ENCODE peak calls at places on chromosomes 1 and 21, in seven cellular contexts. One of them, this sample, is unnamed.

GRCh38 chr21:38853421-38853919 is 47.7 kb downstream of the ETS2 start:
- DNase-seq in H1: no peak
- DNase-seq in HCT116: peak; percentile 64
- DNase-seq in GM12878: no peak
- DNase-seq in K562: no peak
- DNase-seq in SK-N-SH: no peak
- DNase-seq in HepG2: peak; percentile 30
- DNase-seq in this sample: peak; percentile 55

GRCh38 chr1:12446593-12446992 is 171.4 kb downstream of the DHRS3 start:
- DNase-seq in H1: no peak
- DNase-seq in HCT116: no peak
- DNase-seq in GM12878: no peak
- DNase-seq in K562: no peak
- DNase-seq in SK-N-SH: no peak
- DNase-seq in HepG2: no peak
- DNase-seq in this sample: no peak

GRCh38 chr1:115665319-115665718 is 23.5 kb downstream of the VANGL1 start:
- DNase-seq in H1: no peak
- DNase-seq in HCT116: no peak
- DNase-seq in GM12878: no peak
- DNase-seq in K562: no peak
- DNase-seq in SK-N-SH: no peak
- DNase-seq in HepG2: no peak
- DNase-seq in this sample: no peak

GRCh38 chr1:203271018-203271743 is 34.1 kb upstream of the BTG2 start:
- DNase-seq in H1: no peak
- DNase-seq in HCT116: peak; percentile 54
- DNase-seq in GM12878: no peak
- DNase-seq in K562: peak; percentile 68
- DNase-seq in SK-N-SH: peak; percentile 45
- DNase-seq in HepG2: no peak
- DNase-seq in this sample: no peak

GRCh38 chr1:214957330-214958137 is 125.0 kb upstream of the KCNK2 start:
- DNase-seq in H1: no peak
- DNase-seq in HCT116: no peak
- DNase-seq in GM12878: no peak
- DNase-seq in K562: no peak
- DNase-seq in SK-N-SH: no peak
- DNase-seq in HepG2: no peak
- DNase-seq in this sample: no peak

GRCh38 chr21:44695176-44695575 is 1.8 kb upstream of the KRTAP10-12 start:
- DNase-seq in H1: no peak
- DNase-seq in HCT116: no peak
- DNase-seq in GM12878: no peak
- DNase-seq in K562: peak; percentile 6
- DNase-seq in SK-N-SH: no peak
- DNase-seq in HepG2: no peak
- DNase-seq in this sample: no peak

GRCh38 chr1:93022580-93022979 is 56.5 kb upstream of the MTF2 start:
- DNase-seq in H1: no peak
- DNase-seq in HCT116: no peak
- DNase-seq in GM12878: no peak
- DNase-seq in K562: no peak
- DNase-seq in SK-N-SH: no peak
- DNase-seq in HepG2: no peak
- DNase-seq in this sample: no peak

GRCh38 chr1:11444907-11445306 is 34.0 kb upstream of the DISP3 start:
- DNase-seq in H1: no peak
- DNase-seq in HCT116: no peak
- DNase-seq in GM12878: no peak
- DNase-seq in K562: no peak
- DNase-seq in SK-N-SH: no peak
- DNase-seq in HepG2: no peak
- DNase-seq in this sample: no peak

GRCh38 chr1:205270764-205271163 is 43.0 kb downstream of the TMCC2 start:
- DNase-seq in H1: no peak
- DNase-seq in HCT116: peak; percentile 46
- DNase-seq in GM12878: no peak
- DNase-seq in K562: peak; percentile 44
- DNase-seq in SK-N-SH: no peak
- DNase-seq in HepG2: peak; percentile 65
- DNase-seq in this sample: peak; percentile 59
- TF ChIP-seq SIN3A in H1: no peak
- TF ChIP-seq SIN3A in HCT116: no peak
- TF ChIP-seq SIN3A in GM12878: no peak
- TF ChIP-seq SIN3A in K562: no peak
- TF ChIP-seq SIN3A in SK-N-SH: no peak
- TF ChIP-seq SIN3A in HepG2: no peak
- TF ChIP-seq SIN3A in this sample: no peak

GRCh38 chr21:34075760-34076159 is 2.4 kb downstream of the MRPS6 start:
- DNase-seq in H1: no peak
- DNase-seq in HCT116: no peak
- DNase-seq in GM12878: no peak
- DNase-seq in K562: no peak
- DNase-seq in SK-N-SH: no peak
- DNase-seq in HepG2: no peak
- DNase-seq in this sample: no peak
- H3K4me1 ChIP-seq in H1: no peaks in the 10 kb centered on the region
- H3K4me1 ChIP-seq in HCT116: peaks cover 14% of the 10 kb centered on the region
- H3K4me1 ChIP-seq in GM12878: peaks cover 13% of the 10 kb centered on the region
- H3K4me1 ChIP-seq in K562: peaks cover 39% of the 10 kb centered on the region
- H3K4me1 ChIP-seq in SK-N-SH: peaks cover 46% of the 10 kb centered on the region
- H3K4me1 ChIP-seq in HepG2: peaks cover 49% of the 10 kb centered on the region
- H3K4me1 ChIP-seq in this sample: peaks cover 48% of the 10 kb centered on the region

GRCh38 chr1:7526196-7526866 is 244.8 kb upstream of the VAMP3 start:
- DNase-seq in H1: no peak
- DNase-seq in HCT116: no peak
- DNase-seq in GM12878: no peak
- DNase-seq in K562: no peak
- DNase-seq in SK-N-SH: peak; percentile 71
- DNase-seq in HepG2: no peak
- DNase-seq in this sample: no peak
- TF ChIP-seq SIN3A in H1: no peak
- TF ChIP-seq SIN3A in HCT116: no peak
- TF ChIP-seq SIN3A in GM12878: no peak
- TF ChIP-seq SIN3A in K562: no peak
- TF ChIP-seq SIN3A in SK-N-SH: no peak
- TF ChIP-seq SIN3A in HepG2: no peak
- TF ChIP-seq SIN3A in this sample: no peak

GRCh38 chr1:170068923-170069322 is 5.6 kb downstream of the KIFAP3 start:
- DNase-seq in H1: no peak
- DNase-seq in HCT116: no peak
- DNase-seq in GM12878: no peak
- DNase-seq in K562: no peak
- DNase-seq in SK-N-SH: no peak
- DNase-seq in HepG2: no peak
- DNase-seq in this sample: no peak
- H3K4me1 ChIP-seq in H1: no peaks in the 10 kb centered on the region
- H3K4me1 ChIP-seq in HCT116: peaks cover 12% of the 10 kb centered on the region
- H3K4me1 ChIP-seq in GM12878: no peaks in the 10 kb centered on the region
- H3K4me1 ChIP-seq in K562: peaks cover 12% of the 10 kb centered on the region
- H3K4me1 ChIP-seq in SK-N-SH: no peaks in the 10 kb centered on the region
- H3K4me1 ChIP-seq in HepG2: peaks cover 18% of the 10 kb centered on the region
- H3K4me1 ChIP-seq in this sample: peaks cover 3% of the 10 kb centered on the region

GRCh38 chr1:110208916-110209650 is 1.0 kb upstream of the KCNC4 start:
- DNase-seq in H1: no peak
- DNase-seq in HCT116: no peak
- DNase-seq in GM12878: no peak
- DNase-seq in K562: no peak
- DNase-seq in SK-N-SH: no peak
- DNase-seq in HepG2: no peak
- DNase-seq in this sample: no peak

GRCh38 chr1:110206261-110206660 is 3.9 kb upstream of the KCNC4 start:
- DNase-seq in H1: no peak
- DNase-seq in HCT116: no peak
- DNase-seq in GM12878: no peak
- DNase-seq in K562: no peak
- DNase-seq in SK-N-SH: no peak
- DNase-seq in HepG2: no peak
- DNase-seq in this sample: no peak

GRCh38 chr1:110205591-110206155 is 4.4 kb upstream of the KCNC4 start:
- DNase-seq in H1: no peak
- DNase-seq in HCT116: no peak
- DNase-seq in GM12878: no peak
- DNase-seq in K562: no peak
- DNase-seq in SK-N-SH: no peak
- DNase-seq in HepG2: no peak
- DNase-seq in this sample: no peak

GRCh38 chr1:110209715-110210603 is at the start of gene KCNC4:
- DNase-seq in H1: peak; percentile 72
- DNase-seq in HCT116: peak; percentile 56
- DNase-seq in GM12878: peak; percentile 65
- DNase-seq in K562: peak; percentile 95
- DNase-seq in SK-N-SH: peak; percentile 88
- DNase-seq in HepG2: peak; percentile 53
- DNase-seq in this sample: no peak

DNA sequence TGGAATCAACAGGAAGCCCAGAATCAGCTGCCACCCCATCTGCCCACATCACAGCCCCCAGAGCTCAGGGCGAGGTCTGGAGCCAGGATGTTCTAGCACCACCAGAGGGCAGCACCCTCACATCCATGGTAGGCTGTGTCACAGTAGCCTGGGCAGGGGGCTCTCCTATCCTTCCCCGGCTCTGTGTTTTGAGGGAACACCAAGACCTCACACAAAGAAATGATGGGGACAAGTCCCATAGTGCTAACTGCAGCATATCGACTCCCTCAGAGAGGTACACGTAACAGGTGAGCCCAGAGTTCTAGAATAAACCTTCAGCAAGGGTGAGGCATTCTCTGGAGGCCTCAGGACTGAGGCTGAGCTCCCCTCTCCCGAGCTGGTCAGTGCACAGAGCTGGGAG is 2.3 kb upstream of the KCNC4 start:
- DNase-seq in H1: no peak
- DNase-seq in HCT116: no peak
- DNase-seq in GM12878: no peak
- DNase-seq in K562: peak; percentile 75
- DNase-seq in SK-N-SH: peak; percentile 89
- DNase-seq in HepG2: peak; percentile 31
- DNase-seq in this sample: no peak
- TF ChIP-seq SIN3A in H1: no peak
- TF ChIP-seq SIN3A in HCT116: no peak
- TF ChIP-seq SIN3A in GM12878: no peak
- TF ChIP-seq SIN3A in K562: no peak
- TF ChIP-seq SIN3A in SK-N-SH: no peak
- TF ChIP-seq SIN3A in HepG2: no peak
- TF ChIP-seq SIN3A in this sample: no peak

GRCh38 chr1:58783993-58784757 is at the start of gene JUN:
- DNase-seq in H1: peak; percentile 97
- DNase-seq in HCT116: peak; percentile 98
- DNase-seq in GM12878: peak; percentile 97
- DNase-seq in K562: peak; percentile 96
- DNase-seq in SK-N-SH: peak; percentile 96
- DNase-seq in HepG2: peak; percentile 98
- DNase-seq in this sample: peak; percentile 99
- H3K4me1 ChIP-seq in H1: no peaks in the 10 kb centered on the region
- H3K4me1 ChIP-seq in HCT116: peaks cover 33% of the 10 kb centered on the region
- H3K4me1 ChIP-seq in GM12878: peaks cover 11% of the 10 kb centered on the region
- H3K4me1 ChIP-seq in K562: peaks cover 9% of the 10 kb centered on the region
- H3K4me1 ChIP-seq in SK-N-SH: peaks cover 5% of the 10 kb centered on the region
- H3K4me1 ChIP-seq in HepG2: peaks cover 36% of the 10 kb centered on the region
- H3K4me1 ChIP-seq in this sample: peaks cover 26% of the 10 kb centered on the region

DNA sequence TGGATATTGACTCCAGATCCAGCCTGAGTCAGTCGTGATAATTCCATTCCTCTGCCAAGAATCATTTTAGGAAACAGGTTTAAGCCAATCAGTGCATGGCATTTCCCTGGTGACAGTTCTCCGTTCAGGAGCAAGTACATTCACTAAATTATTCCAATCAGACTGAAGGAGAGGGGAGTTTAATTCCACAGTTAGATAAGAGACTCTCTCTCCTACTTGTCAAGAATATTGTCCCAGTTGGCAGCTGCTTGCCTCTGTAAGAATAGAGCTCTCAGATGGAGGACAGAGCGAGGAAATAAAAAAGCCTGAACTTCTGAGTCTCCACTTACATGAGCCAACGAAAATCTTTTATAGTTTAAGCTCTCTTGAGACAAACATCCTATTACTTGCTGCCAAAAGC is 18.7 kb downstream of the RHOU start:
- DNase-seq in H1: no peak
- DNase-seq in HCT116: no peak
- DNase-seq in GM12878: no peak
- DNase-seq in K562: no peak
- DNase-seq in SK-N-SH: no peak
- DNase-seq in HepG2: no peak
- DNase-seq in this sample: no peak
- TF ChIP-seq SIN3A in H1: no peak
- TF ChIP-seq SIN3A in HCT116: no peak
- TF ChIP-seq SIN3A in GM12878: no peak
- TF ChIP-seq SIN3A in K562: no peak
- TF ChIP-seq SIN3A in SK-N-SH: no peak
- TF ChIP-seq SIN3A in HepG2: no peak
- TF ChIP-seq SIN3A in this sample: no peak

GRCh38 chr1:19213580-19213979 is 3.5 kb upstream of the UBR4 start:
- DNase-seq in H1: no peak
- DNase-seq in HCT116: no peak
- DNase-seq in GM12878: no peak
- DNase-seq in K562: no peak
- DNase-seq in SK-N-SH: no peak
- DNase-seq in HepG2: no peak
- DNase-seq in this sample: no peak

GRCh38 chr1:19210772-19211549 is 895 bp upstream of the UBR4 start:
- DNase-seq in H1: no peak
- DNase-seq in HCT116: no peak
- DNase-seq in GM12878: no peak
- DNase-seq in K562: no peak
- DNase-seq in SK-N-SH: no peak
- DNase-seq in HepG2: no peak
- DNase-seq in this sample: no peak

GRCh38 chr1:19209990-19210771 is at the start of gene UBR4:
- DNase-seq in H1: peak; percentile 83
- DNase-seq in HCT116: peak; percentile 92
- DNase-seq in GM12878: peak; percentile 88
- DNase-seq in K562: peak; percentile 93
- DNase-seq in SK-N-SH: peak; percentile 96
- DNase-seq in HepG2: peak; percentile 94
- DNase-seq in this sample: peak; percentile 89

GRCh38 chr1:19209439-19209989 is 552 bp downstream of the UBR4 start:
- DNase-seq in H1: peak; percentile 1
- DNase-seq in HCT116: no peak
- DNase-seq in GM12878: no peak
- DNase-seq in K562: no peak
- DNase-seq in SK-N-SH: peak; percentile 36
- DNase-seq in HepG2: peak; percentile 58
- DNase-seq in this sample: no peak

GRCh38 chr1:19212167-19212566 is 2.1 kb upstream of the UBR4 start:
- DNase-seq in H1: no peak
- DNase-seq in HCT116: no peak
- DNase-seq in GM12878: no peak
- DNase-seq in K562: no peak
- DNase-seq in SK-N-SH: no peak
- DNase-seq in HepG2: no peak
- DNase-seq in this sample: no peak
- H3K4me1 ChIP-seq in H1: peaks cover 8% of the 10 kb centered on the region
- H3K4me1 ChIP-seq in HCT116: peaks cover 33% of the 10 kb centered on the region
- H3K4me1 ChIP-seq in GM12878: peaks cover 3% of the 10 kb centered on the region
- H3K4me1 ChIP-seq in K562: peaks cover 21% of the 10 kb centered on the region
- H3K4me1 ChIP-seq in SK-N-SH: peaks cover 22% of the 10 kb centered on the region
- H3K4me1 ChIP-seq in HepG2: peaks cover 53% of the 10 kb centered on the region
- H3K4me1 ChIP-seq in this sample: peaks cover 25% of the 10 kb centered on the region